ENCODE peak calls at places on chromosomes 1 and 21, in four cellular contexts. E is psoas muscle; V is CD8-positive, alpha-beta T cell; N is adrenal gland. F is an unnamed sample.
A peak's percentile ranks its signal among the peaks of the same experiment; 100 is the strongest.

GRCh38 chr1:203268901-203269653 is 36.2 kb upstream of the BTG2 start:
- DNase-seq in E (no peak), V (peak; percentile 49), N (peak; percentile 65), F (peak; percentile 87)

GRCh38 chr1:150566589-150567340 is 12.6 kb downstream of the MCL1 start:
- DNase-seq in E (no peak), V (no peak), N (no peak), F (no peak)

GRCh38 chr1:23594927-23595353 is 35.6 kb upstream of the ID3 start:
- DNase-seq in E (no peak), V (no peak), N (no peak), F (no peak)

GRCh38 chr1:201383647-201384405 is 6.3 kb upstream of the TNNT2 start:
- DNase-seq in E (peak; percentile 61), V (no peak), N (no peak), F (peak; percentile 99)

GRCh38 chr1:156104065-156104810 is 10.3 kb upstream of the LMNA start:
- DNase-seq in E (peak; percentile 63), V (no peak), N (no peak), F (peak; percentile 97)

GRCh38 chr1:217135569-217135915 is 412.3 kb upstream of the ESRRG start:
- DNase-seq in E (no peak), V (no peak), N (no peak), F (peak; percentile 79)

GRCh38 chr1:95640746-95641145 is 406.7 kb downstream of the RWDD3 start:
- DNase-seq in E (no peak), V (no peak), N (peak; percentile 42), F (no peak)

GRCh38 chr1:9100471-9101043 is 28.3 kb downstream of the GPR157 start:
- DNase-seq in E (no peak), V (no peak), N (no peak), F (peak; percentile 55)

GRCh38 chr21:42818328-42818749 is 61.0 kb downstream of the WDR4 start:
- DNase-seq in E (peak; percentile 45), V (peak; percentile 67), N (peak; percentile 76), F (peak; percentile 17)

GRCh38 chr21:21624674-21625073 is 626.5 kb downstream of the NCAM2 start:
- DNase-seq in E (no peak), V (no peak), N (no peak), F (no peak)

GRCh38 chr1:41442697-41443251 is 41.7 kb downstream of the EDN2 start:
- DNase-seq in E (no peak), V (no peak), N (no peak), F (peak; percentile 45)

GRCh38 chr1:223667484-223668182 is 2.1 kb upstream of the CAPN8 start:
- DNase-seq in E (no peak), V (no peak), N (no peak), F (peak; percentile 14)

GRCh38 chr21:43571976-43572375 is 87.3 kb downstream of the HSF2BP start:
- DNase-seq in E (no peak), V (no peak), N (no peak), F (no peak)

GRCh38 chr1:153571706-153572105 is 6.1 kb upstream of the S100A2 start:
- DNase-seq in E (no peak), V (no peak), N (no peak), F (no peak)

GRCh38 chr1:19426294-19427086 is 58.8 kb downstream of the CAPZB start:
- DNase-seq in E (no peak), V (no peak), N (no peak), F (no peak)

GRCh38 chr1:7229696-7230095 is 444.4 kb downstream of the CAMTA1 start:
- DNase-seq in E (no peak), V (no peak), N (no peak), F (peak; percentile 87)

GRCh38 chr1:19685994-19686393 is 21.3 kb downstream of the HTR6 start:
- DNase-seq in E (no peak), V (no peak), N (no peak), F (no peak)

GRCh38 chr1:12438349-12438924 is 179.6 kb downstream of the DHRS3 start:
- DNase-seq in E (no peak), V (peak; percentile 64), N (no peak), F (no peak)

GRCh38 chr1:8351693-8352470 is 34.0 kb downstream of the SLC45A1 start:
- DNase-seq in E (no peak), V (no peak), N (no peak), F (peak; percentile 84)

GRCh38 chr21:43572443-43572842 is 86.8 kb downstream of the HSF2BP start:
- DNase-seq in E (no peak), V (no peak), N (no peak), F (no peak)

GRCh38 chr1:204003536-204003935 is 69.4 kb upstream of the SOX13 start:
- DNase-seq in E (no peak), V (no peak), N (no peak), F (no peak)

GRCh38 chr1:110187139-110187890 is 22.8 kb upstream of the KCNC4 start:
- DNase-seq in E (no peak), V (no peak), N (no peak), F (peak; percentile 94)

GRCh38 chr1:17207966-17208418 is 3.1 kb downstream of the PADI1 start:
- DNase-seq in E (no peak), V (peak; percentile 61), N (no peak), F (peak; percentile 93)

DNA sequence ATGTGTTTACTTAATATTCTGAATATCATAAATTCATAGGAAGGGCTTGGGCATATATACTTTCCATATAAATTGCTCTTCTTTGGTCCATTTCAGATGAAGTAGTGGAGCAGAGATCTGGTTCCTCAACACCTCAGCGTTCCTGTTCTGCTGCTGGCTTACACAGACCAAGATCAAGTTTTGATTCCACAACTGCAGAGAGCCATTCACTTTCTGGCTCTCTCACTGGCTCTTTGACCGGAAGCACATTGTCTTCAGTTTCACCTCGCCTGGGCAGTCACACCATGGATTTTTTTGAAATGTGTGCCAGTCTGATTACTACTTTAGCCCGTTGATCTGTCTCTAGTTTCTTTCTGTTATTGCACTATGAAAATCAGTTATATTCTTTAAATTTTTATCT is 62.3 kb downstream of the PRKAA2 start:
- DNase-seq in E (no peak), V (no peak), N (no peak), F (no peak)
- H3K27ac ChIP-seq in E (peak overlapping the region; percentile 78), V (no peak overlapping the region), N (no peak overlapping the region), F (no peak overlapping the region)

DNA sequence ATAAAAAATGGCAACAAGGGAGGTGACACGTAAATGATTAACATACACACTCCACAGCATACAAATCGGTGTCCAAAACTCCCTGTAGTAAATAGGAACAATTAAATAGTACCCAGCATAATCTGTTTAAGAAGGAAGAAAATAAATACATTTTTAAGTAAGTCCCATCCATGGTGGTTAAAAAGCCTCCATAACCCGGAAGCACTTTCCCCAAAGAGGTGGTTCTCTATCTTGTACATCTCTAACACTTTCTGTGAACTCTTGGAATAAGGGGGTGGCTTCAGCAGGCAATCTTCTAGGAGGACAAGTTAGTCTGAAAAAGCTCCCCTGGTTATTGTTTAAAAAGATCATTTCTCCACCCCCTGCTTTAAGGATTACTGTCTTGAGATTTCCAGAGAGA is 76.9 kb downstream of the PTPN14 start:
- DNase-seq in E (no peak), V (no peak), N (no peak), F (no peak)
- H3K27ac ChIP-seq in E (no peak overlapping the region), V (no peak overlapping the region), N (no peak overlapping the region), F (peak overlapping the region; percentile 95)

GRCh38 chr1:236687273-236687672 is 974 bp downstream of the ACTN2 start:
- DNase-seq in E (no peak), V (no peak), N (no peak), F (no peak)

GRCh38 chr1:236688705-236689104 is 2.4 kb downstream of the ACTN2 start:
- DNase-seq in E (no peak), V (no peak), N (no peak), F (no peak)

GRCh38 chr1:236685205-236685916 is 938 bp upstream of the ACTN2 start:
- DNase-seq in E (peak; percentile 19), V (no peak), N (no peak), F (no peak)

GRCh38 chr1:236685917-236686814 is at the start of gene ACTN2:
- DNase-seq in E (peak; percentile 71), V (peak; percentile 24), N (peak; percentile 29), F (peak; percentile 81)

GRCh38 chr1:236686815-236687160 is 489 bp downstream of the ACTN2 start:
- DNase-seq in E (peak; percentile 37), V (no peak), N (no peak), F (no peak)
- H3K27ac ChIP-seq in E (peak overlapping the region; percentile 99), V (no peak overlapping the region), N (no peak overlapping the region), F (no peak overlapping the region)

GRCh38 chr1:15768388-15768787 is 9.8 kb downstream of the FBLIM1 start:
- DNase-seq in E (no peak), V (no peak), N (no peak), F (peak; percentile 54)
- H3K27ac ChIP-seq in E (no peak overlapping the region), V (no peak overlapping the region), N (no peak overlapping the region), F (no peak overlapping the region)

GRCh38 chr1:89888480-89889335 is 67.9 kb downstream of the LRRC8D start:
- DNase-seq in E (no peak), V (no peak), N (no peak), F (no peak)

GRCh38 chr1:89890085-89890754 is 69.4 kb downstream of the LRRC8D start:
- DNase-seq in E (no peak), V (no peak), N (peak; percentile 53), F (no peak)

GRCh38 chr1:89887270-89887669 is 66.4 kb downstream of the LRRC8D start:
- DNase-seq in E (no peak), V (no peak), N (no peak), F (no peak)

GRCh38 chr1:89892816-89893215 is 72.0 kb downstream of the LRRC8D start:
- DNase-seq in E (no peak), V (no peak), N (no peak), F (no peak)

DNA sequence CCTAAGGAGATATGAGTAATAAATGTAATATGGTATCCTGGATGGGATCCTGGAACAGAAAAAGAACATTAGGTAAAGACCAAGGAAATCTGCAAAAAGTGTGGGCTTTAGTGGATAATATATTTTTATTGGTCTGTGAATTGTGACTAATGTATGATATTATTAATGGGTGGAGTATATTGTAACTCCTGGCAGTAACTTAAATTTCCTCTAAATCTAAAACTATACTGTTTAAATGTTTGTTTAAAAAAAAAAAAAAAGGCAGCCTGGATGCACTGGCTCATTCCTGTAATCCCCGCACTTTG is 68.5 kb downstream of the LRRC8D start:
- DNase-seq in E (no peak), V (no peak), N (no peak), F (no peak)
- H3K27ac ChIP-seq in E (no peak overlapping the region), V (no peak overlapping the region), N (no peak overlapping the region), F (no peak overlapping the region)

DNA sequence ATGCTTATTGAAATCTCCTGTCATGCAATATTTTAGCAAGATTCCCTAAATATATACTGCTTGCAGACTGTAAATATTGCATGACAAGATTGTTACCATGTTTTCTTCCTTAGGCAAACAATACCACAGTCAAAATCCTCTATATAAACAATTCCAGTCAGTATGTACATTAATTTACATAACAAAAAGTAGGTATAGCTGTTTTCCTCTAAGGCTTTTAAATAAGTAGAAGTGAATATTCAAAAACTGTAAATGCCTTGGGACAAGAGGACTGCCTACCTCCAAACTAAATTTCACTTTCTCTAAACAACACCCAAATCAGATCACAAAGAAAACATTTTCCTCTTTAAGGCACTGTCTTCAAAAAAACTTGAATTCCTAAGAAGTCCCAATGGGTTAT is 17.3 kb upstream of the FOXD3 start:
- DNase-seq in E (no peak), V (no peak), N (no peak), F (no peak)
- H3K27ac ChIP-seq in E (no peak overlapping the region), V (no peak overlapping the region), N (no peak overlapping the region), F (no peak overlapping the region)

GRCh38 chr1:237732657-237733056 is 158.1 kb downstream of the ZP4 start:
- DNase-seq in E (no peak), V (no peak), N (no peak), F (no peak)
- H3K27ac ChIP-seq in E (no peak overlapping the region), V (no peak overlapping the region), N (no peak overlapping the region), F (no peak overlapping the region)